ENCODE peak calls at places on chromosomes 13 and 19, in six cellular contexts. E is HCT116, F is hypothalamus, X is astrocyte of the hippocampus, G is H7, N is tibial artery. S is an unnamed sample.

GRCh38 chr13:45446181-45446580 is 18.6 kb upstream of the COG3 start:
- DNase-seq in E (no peak), F (no peak), X (peak; percentile 42), G (no peak), N (no peak), S (peak; percentile 29)

GRCh38 chr19:35040826-35041547 is 534 bp upstream of the HPN start:
- DNase-seq in E (no peak), F (no peak), X (peak; percentile 24), G (peak; percentile 93), N (peak; percentile 89), S (peak; percentile 98)

GRCh38 chr13:114077121-114077937 is 55.1 kb downstream of the RASA3 start:
- DNase-seq in E (no peak), F (no peak), X (no peak), G (no peak), N (peak; percentile 51), S (peak; percentile 38)

GRCh38 chr13:110944121-110944967 is 29.5 kb upstream of the ANKRD10 start:
- DNase-seq in E (peak; percentile 77), F (no peak), X (peak; percentile 79), G (peak; percentile 79), N (no peak), S (no peak)

GRCh38 chr19:29884466-29884865 is 57.6 kb upstream of the URI1 start:
- DNase-seq in E (no peak), F (no peak), X (no peak), G (peak; percentile 45), N (no peak), S (no peak)

GRCh38 chr13:36026556-36026955 is 104.6 kb downstream of the DCLK1 start:
- DNase-seq in E (no peak), F (no peak), X (peak; percentile 27), G (no peak), N (no peak), S (no peak)

GRCh38 chr13:32403108-32403507 is 24.8 kb downstream of the N4BP2L1 start:
- DNase-seq in E (no peak), F (no peak), X (no peak), G (no peak), N (no peak), S (no peak)

GRCh38 chr13:49494645-49495044 is 1.1 kb upstream of the PHF11 start:
- DNase-seq in E (no peak), F (no peak), X (no peak), G (no peak), N (no peak), S (no peak)

GRCh38 chr19:41426952-41427646 is at the start of gene B3GNT8:
- DNase-seq in E (no peak), F (no peak), X (peak; percentile 91), G (peak; percentile 99), N (peak; percentile 92), S (peak; percentile 77)

GRCh38 chr19:940591-941291 is 14.9 kb downstream of the ARID3A start:
- DNase-seq in E (no peak), F (no peak), X (peak; percentile 88), G (no peak), N (peak; percentile 87), S (peak; percentile 94)

GRCh38 chr13:111586291-111586690 is 265.8 kb downstream of the TEX29 start:
- DNase-seq in E (no peak), F (no peak), X (no peak), G (no peak), N (no peak), S (no peak)

GRCh38 chr13:21676611-21677021 is 5.7 kb downstream of the FGF9 start:
- DNase-seq in E (no peak), F (no peak), X (peak; percentile 16), G (peak; percentile 73), N (no peak), S (no peak)

GRCh38 chr13:51342706-51343105 is 3.2 kb downstream of the SERPINE3 start:
- DNase-seq in E (no peak), F (no peak), X (peak; percentile 44), G (no peak), N (no peak), S (no peak)

GRCh38 chr19:8487137-8487851 is 15.1 kb downstream of the PRAM1 start:
- DNase-seq in E (no peak), F (no peak), X (no peak), G (peak; percentile 35), N (no peak), S (no peak)

GRCh38 chr13:94534171-94534570 is 54.7 kb upstream of the DCT start:
- DNase-seq in E (no peak), F (no peak), X (peak; percentile 55), G (no peak), N (no peak), S (no peak)

GRCh38 chr13:27425151-27425917 is 915 bp downstream of the GTF3A start:
- DNase-seq in E (no peak), F (no peak), X (peak; percentile 41), G (no peak), N (no peak), S (no peak)

GRCh38 chr19:2816641-2817040 is 3.0 kb upstream of the ZNF554 start:
- DNase-seq in E (no peak), F (no peak), X (no peak), G (peak; percentile 64), N (no peak), S (no peak)

GRCh38 chr19:55484571-55485438 is at the start of gene NAT14:
- DNase-seq in E (no peak), F (no peak), X (peak; percentile 88), G (peak; percentile 99), N (no peak), S (no peak)

GRCh38 chr13:63393112-63393511 is 1977.5 kb upstream of the PCDH20 start:
- DNase-seq in E (no peak), F (no peak), X (no peak), G (no peak), N (no peak), S (no peak)

GRCh38 chr19:5430237-5430636 is 25.0 kb upstream of the ZNRF4 start:
- DNase-seq in E (no peak), F (no peak), X (no peak), G (peak; percentile 84), N (no peak), S (no peak)

GRCh38 chr19:39154626-39155100 is 29.1 kb downstream of the PAK4 start:
- DNase-seq in E (peak; percentile 38), F (no peak), X (no peak), G (peak; percentile 84), N (no peak), S (no peak)

GRCh38 chr19:20162821-20163220 is 4.2 kb upstream of the ZNF486 start:
- DNase-seq in E (no peak), F (no peak), X (no peak), G (no peak), N (no peak), S (no peak)

GRCh38 chr13:102571075-102571474 is 25.7 kb upstream of the TPP2 start:
- DNase-seq in E (no peak), F (no peak), X (no peak), G (no peak), N (no peak), S (no peak)

GRCh38 chr19:38561658-38562057 is 56.1 kb downstream of the MAP4K1 start:
- DNase-seq in E (no peak), F (no peak), X (no peak), G (peak; percentile 32), N (no peak), S (no peak)

GRCh38 chr19:49712397-49712859 is 21.5 kb downstream of the CPT1C start:
- DNase-seq in E (peak; percentile 92), F (no peak), X (no peak), G (peak; percentile 92), N (no peak), S (no peak)

GRCh38 chr19:51566489-51567100 is 4.5 kb upstream of the ZNF175 start:
- DNase-seq in E (no peak), F (no peak), X (no peak), G (no peak), N (no peak), S (no peak)

GRCh38 chr13:51371768-51372399 is 32.4 kb downstream of the SERPINE3 start:
- DNase-seq in E (no peak), F (no peak), X (no peak), G (no peak), N (no peak), S (no peak)

GRCh38 chr19:44912854-44913253 is 1.6 kb upstream of the APOC1 start:
- DNase-seq in E (no peak), F (peak; percentile 53), X (no peak), G (peak; percentile 24), N (no peak), S (peak; percentile 92)

GRCh38 chr13:29471551-29471950 is 123.9 kb downstream of the SLC7A1 start:
- DNase-seq in E (no peak), F (no peak), X (no peak), G (no peak), N (no peak), S (no peak)

GRCh38 chr19:35292986-35293732 is 1.2 kb downstream of the MAG start:
- DNase-seq in E (no peak), F (no peak), X (no peak), G (no peak), N (no peak), S (no peak)

GRCh38 chr13:97567510-97568243 is 133.7 kb downstream of the RAP2A start:
- DNase-seq in E (peak; percentile 40), F (no peak), X (peak; percentile 16), G (no peak), N (peak; percentile 66), S (no peak)

GRCh38 chr19:14115761-14116160 is 1.8 kb downstream of the PRKACA start:
- DNase-seq in E (no peak), F (no peak), X (no peak), G (no peak), N (no peak), S (no peak)

GRCh38 chr13:30125422-30126073 is 181.8 kb downstream of the KATNAL1 start:
- DNase-seq in E (no peak), F (no peak), X (peak; percentile 88), G (no peak), N (no peak), S (no peak)

GRCh38 chr19:18920400-18920799 is 885 bp downstream of the DDX49 start:
- DNase-seq in E (no peak), F (no peak), X (no peak), G (no peak), N (no peak), S (no peak)

GRCh38 chr13:37869506-37869755 is 141 bp downstream of the TRPC4 start:
- DNase-seq in E (no peak), F (no peak), X (peak; percentile 53), G (no peak), N (no peak), S (no peak)

S was measured in right lobe of liver.